ENCODE peak calls at places on chromosomes 2 and 18, in ten cellular contexts. Y, E, R, U, C, A, B, V, I and G are unnamed samples.

GRCh38 chr18:76567835-76568445 is 72.9 kb upstream of the ZNF516 start:
- DNase-seq in Y (no peak), E (no peak), R (no peak), U (no peak), C (no peak), A (no peak), B (no peak), V (no peak), I (no peak), G (no peak)

GRCh38 chr2:176827269-176827668 is 385.3 kb upstream of the HNRNPA3 start:
- DNase-seq in Y (no peak), E (no peak), R (no peak), U (no peak), C (no peak), A (no peak), B (no peak), V (no peak), I (peak; percentile 7), G (no peak)

GRCh38 chr2:105634198-105634597 is 110.5 kb upstream of the NCK2 start:
- DNase-seq in Y (no peak), E (no peak), R (no peak), U (no peak), C (no peak), A (no peak), B (no peak), V (no peak), I (no peak), G (no peak)

GRCh38 chr2:96906719-96907404 is 37.0 kb upstream of the SEMA4C start:
- DNase-seq in Y (peak; percentile 20), E (peak; percentile 36), R (no peak), U (peak; percentile 71), C (no peak), A (no peak), B (no peak), V (peak; percentile 39), I (no peak), G (no peak)

GRCh38 chr2:43220229-43220981 is 6.0 kb downstream of the ZFP36L2 start:
- DNase-seq in Y (peak; percentile 50), E (peak; percentile 65), R (no peak), U (no peak), C (no peak), A (no peak), B (no peak), V (no peak), I (no peak), G (no peak)

GRCh38 chr2:218964041-218964771 is 4.7 kb downstream of the CDK5R2 start:
- DNase-seq in Y (peak; percentile 58), E (peak; percentile 58), R (peak; percentile 65), U (peak; percentile 69), C (no peak), A (no peak), B (no peak), V (no peak), I (no peak), G (no peak)

GRCh38 chr2:102142829-102143449 is 393 bp downstream of the IL1R1 start:
- DNase-seq in Y (no peak), E (peak; percentile 75), R (no peak), U (no peak), C (no peak), A (no peak), B (no peak), V (peak; percentile 53), I (no peak), G (no peak)

GRCh38 chr2:70140978-70141753 is 49.7 kb downstream of the C2orf42 start:
- DNase-seq in Y (peak; percentile 99), E (peak; percentile 53), R (no peak), U (peak; percentile 46), C (peak; percentile 90), A (peak; percentile 69), B (peak; percentile 25), V (peak; percentile 76), I (peak; percentile 88), G (peak; percentile 75)

GRCh38 chr2:26557244-26557925 is 79.5 kb upstream of the OTOF start:
- DNase-seq in Y (no peak), E (no peak), R (no peak), U (no peak), C (no peak), A (no peak), B (no peak), V (no peak), I (no peak), G (no peak)

GRCh38 chr18:27377251-27377650 is 192.1 kb upstream of the CHST9 start:
- DNase-seq in Y (peak; percentile 38), E (no peak), R (no peak), U (no peak), C (no peak), A (no peak), B (no peak), V (no peak), I (no peak), G (no peak)

GRCh38 chr18:27382477-27383216 is 197.5 kb upstream of the CHST9 start:
- DNase-seq in Y (no peak), E (no peak), R (no peak), U (no peak), C (no peak), A (no peak), B (no peak), V (no peak), I (no peak), G (no peak)

GRCh38 chr18:27378396-27379094 is 193.4 kb upstream of the CHST9 start:
- DNase-seq in Y (peak; percentile 79), E (no peak), R (no peak), U (no peak), C (peak; percentile 14), A (no peak), B (no peak), V (no peak), I (no peak), G (no peak)
- TF ChIP-seq CTCF in Y (no peak), E (no peak), R (no peak), U (no peak), C (no peak), A (no peak), B (no peak), V (no peak), I (no peak), G (no peak)

DNA sequence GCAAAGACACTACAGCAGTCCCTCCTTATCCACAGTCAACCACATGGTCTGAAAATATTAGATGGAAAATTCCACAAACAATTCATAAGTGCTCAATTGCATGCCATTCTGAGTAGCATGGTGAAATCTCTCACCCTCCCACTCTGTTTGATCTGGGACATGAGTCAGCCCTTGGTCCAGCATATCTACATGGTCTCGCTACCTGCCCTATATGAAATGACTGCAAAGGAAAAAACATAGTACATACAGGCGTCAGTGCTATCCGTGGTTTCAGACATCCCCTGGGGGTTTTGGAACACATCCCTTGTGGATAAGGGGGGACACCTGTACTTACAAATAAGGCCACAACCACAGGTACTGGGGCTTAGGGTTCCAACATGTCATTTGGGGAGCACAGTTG is 73.7 kb downstream of the CABLES1 start:
- DNase-seq in Y (peak; percentile 51), E (no peak), R (no peak), U (no peak), C (no peak), A (no peak), B (no peak), V (no peak), I (no peak), G (no peak)
- TF ChIP-seq CTCF in Y (no peak), E (no peak), R (no peak), U (no peak), C (no peak), A (no peak), B (no peak), V (no peak), I (no peak), G (no peak)

DNA sequence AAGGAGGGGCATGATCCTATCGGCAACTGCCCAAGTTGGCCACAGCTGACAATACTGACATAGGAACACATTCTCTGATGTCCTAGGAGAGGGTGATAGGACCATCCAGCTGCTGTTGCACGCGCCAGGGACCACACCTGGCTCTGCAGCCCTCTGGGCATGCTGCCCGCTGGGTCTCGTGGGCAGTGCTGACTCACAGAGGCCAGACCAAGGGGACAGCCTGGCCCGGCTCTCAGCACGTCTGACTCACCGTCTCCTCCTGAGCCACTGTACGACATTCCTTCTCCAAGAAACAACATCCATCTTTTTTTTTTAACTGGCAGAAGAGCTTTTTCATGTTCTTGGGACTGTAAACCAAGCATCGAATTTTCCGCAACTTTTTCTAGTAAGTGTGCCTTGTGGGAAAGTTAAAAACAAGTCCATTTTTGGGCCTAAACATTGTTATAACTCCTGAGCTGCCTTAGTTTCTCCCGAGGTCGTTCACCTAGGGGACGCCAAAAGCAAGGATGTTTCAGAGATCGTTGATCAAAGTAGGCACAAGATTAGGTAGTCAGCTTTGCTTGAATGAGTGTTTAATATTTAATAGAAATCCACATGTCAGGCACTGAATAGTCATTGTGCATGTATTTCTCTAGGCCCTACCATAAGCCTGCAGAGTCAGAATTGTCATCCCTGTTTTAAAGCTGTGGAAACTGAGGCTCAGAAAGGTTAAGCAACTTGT is 100.3 kb downstream of the TTC32 start:
- DNase-seq in Y (peak; percentile 96), E (peak; percentile 96), R (peak; percentile 94), U (peak; percentile 39), C (peak; percentile 87), A (peak; percentile 53), B (no peak), V (no peak), I (no peak), G (no peak)
- TF ChIP-seq CTCF in Y (no peak), E (no peak), R (no peak), U (no peak), C (no peak), A (no peak), B (no peak), V (no peak), I (no peak), G (no peak)

GRCh38 chr2:100924122-100924519 is 78.0 kb upstream of the RPL31 start:
- DNase-seq in Y (no peak), E (peak; percentile 24), R (no peak), U (no peak), C (no peak), A (no peak), B (no peak), V (no peak), I (no peak), G (no peak)

GRCh38 chr2:100921685-100922161 is 80.4 kb upstream of the RPL31 start:
- DNase-seq in Y (no peak), E (peak; percentile 85), R (peak; percentile 44), U (peak; percentile 44), C (no peak), A (no peak), B (no peak), V (no peak), I (no peak), G (no peak)

GRCh38 chr2:100923461-100924020 is 78.5 kb upstream of the RPL31 start:
- DNase-seq in Y (no peak), E (no peak), R (no peak), U (no peak), C (no peak), A (no peak), B (no peak), V (no peak), I (no peak), G (no peak)

GRCh38 chr2:100924520-100925451 is 77.3 kb upstream of the RPL31 start:
- DNase-seq in Y (no peak), E (peak; percentile 78), R (peak; percentile 34), U (no peak), C (no peak), A (no peak), B (no peak), V (no peak), I (peak; percentile 37), G (peak; percentile 56)

DNA sequence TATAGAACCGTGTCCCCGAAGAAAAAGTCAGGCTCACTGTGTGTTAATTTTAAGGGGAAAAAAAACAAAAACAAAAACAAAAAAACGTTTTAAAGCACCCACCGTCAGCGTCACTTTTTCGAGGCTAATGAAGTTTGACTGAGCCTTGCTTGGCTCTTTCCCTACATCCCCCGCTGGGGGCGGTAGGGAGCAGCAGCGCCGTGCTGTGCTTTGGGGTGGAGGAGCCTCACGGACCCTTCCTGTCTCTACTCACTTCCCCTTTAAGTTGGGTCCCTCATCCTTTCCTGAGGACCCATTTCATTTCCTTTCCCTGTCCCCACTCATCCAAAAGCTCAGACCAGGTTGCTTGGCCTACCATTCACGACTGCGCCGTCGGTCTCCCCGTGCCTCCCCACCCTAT is 82.8 kb upstream of the RPL31 start:
- DNase-seq in Y (no peak), E (no peak), R (no peak), U (peak; percentile 19), C (no peak), A (no peak), B (peak; percentile 7), V (peak; percentile 67), I (no peak), G (no peak)
- TF ChIP-seq CTCF in Y (no peak), E (peak; percentile 45), R (peak; percentile 34), U (peak; percentile 41), C (no peak), A (peak; percentile 16), B (peak; percentile 63), V (peak; percentile 88), I (peak; percentile 66), G (peak; percentile 50)